ENCODE peak calls at places on chromosomes 16 and 17, in nine cellular contexts. K is kidney; T is spleen; N is endodermal cell; A is thoracic aorta; X is A673; L is CD8-positive, alpha-beta T cell; W is testis; J is ascending aorta. R is an unnamed sample.

GRCh38 chr17:39270923-39271322 is 45.2 kb upstream of the STAC2 start:
- DNase-seq in K (no peak), T (no peak), N (peak; percentile 63), A (no peak), X (peak; percentile 71), L (no peak), W (peak; percentile 39), J (no peak), R (no peak)

GRCh38 chr17:6005939-6006338 is 64.2 kb upstream of the WSCD1 start:
- DNase-seq in K (no peak), T (no peak), N (no peak), A (no peak), X (no peak), L (no peak), W (no peak), J (no peak), R (no peak)

GRCh38 chr17:43983515-43984411 is 20.7 kb upstream of the NAGS start:
- DNase-seq in K (peak; percentile 76), T (no peak), N (peak; percentile 91), A (no peak), X (no peak), L (no peak), W (peak; percentile 52), J (no peak), R (peak; percentile 49)

GRCh38 chr17:46167826-46168569 is 25.2 kb downstream of the KANSL1 start:
- DNase-seq in K (peak; percentile 43), T (no peak), N (no peak), A (no peak), X (no peak), L (no peak), W (no peak), J (no peak), R (no peak)

GRCh38 chr17:19867654-19868395 is at the start of gene ULK2:
- DNase-seq in K (peak; percentile 84), T (peak; percentile 86), N (peak; percentile 92), A (no peak), X (peak; percentile 84), L (peak; percentile 49), W (peak; percentile 73), J (peak; percentile 71), R (peak; percentile 67)

GRCh38 chr16:2773188-2773968 is 3.7 kb downstream of the ELOB start:
- DNase-seq in K (no peak), T (peak; percentile 35), N (no peak), A (no peak), X (no peak), L (no peak), W (no peak), J (no peak), R (no peak)

GRCh38 chr17:2466936-2467335 is 44.8 kb downstream of the METTL16 start:
- DNase-seq in K (no peak), T (no peak), N (no peak), A (no peak), X (no peak), L (no peak), W (no peak), J (no peak), R (no peak)

GRCh38 chr17:61447358-61447757 is 4.9 kb upstream of the TBX4 start:
- DNase-seq in K (no peak), T (no peak), N (no peak), A (no peak), X (no peak), L (no peak), W (no peak), J (no peak), R (no peak)

GRCh38 chr17:67458203-67458602 is 81.1 kb downstream of the PITPNC1 start:
- DNase-seq in K (no peak), T (no peak), N (no peak), A (no peak), X (no peak), L (no peak), W (no peak), J (no peak), R (no peak)

GRCh38 chr17:32486701-32487459 is at the start of gene CDK5R1:
- DNase-seq in K (peak; percentile 85), T (peak; percentile 94), N (peak; percentile 94), A (no peak), X (peak; percentile 67), L (peak; percentile 77), W (peak; percentile 75), J (no peak), R (peak; percentile 79)

GRCh38 chr16:74577882-74578366 is 29.0 kb downstream of the GLG1 start:
- DNase-seq in K (no peak), T (no peak), N (no peak), A (no peak), X (peak; percentile 84), L (no peak), W (no peak), J (no peak), R (no peak)

GRCh38 chr17:48646183-48647102 is 20.3 kb upstream of the HOXB9 start:
- DNase-seq in K (no peak), T (no peak), N (peak; percentile 81), A (no peak), X (no peak), L (peak; percentile 30), W (no peak), J (no peak), R (no peak)

GRCh38 chr16:64882385-64882784 is 239.5 kb downstream of the CDH11 start:
- DNase-seq in K (peak; percentile 86), T (no peak), N (no peak), A (no peak), X (no peak), L (no peak), W (peak; percentile 65), J (no peak), R (no peak)

GRCh38 chr17:19024101-19025078 is 19.8 kb upstream of the FAM83G start:
- DNase-seq in K (peak; percentile 64), T (peak; percentile 63), N (no peak), A (no peak), X (no peak), L (no peak), W (no peak), J (no peak), R (no peak)

GRCh38 chr16:57190136-57190535 is 4.0 kb downstream of the RSPRY1 start:
- DNase-seq in K (no peak), T (no peak), N (no peak), A (no peak), X (no peak), L (no peak), W (no peak), J (no peak), R (no peak)

DNA sequence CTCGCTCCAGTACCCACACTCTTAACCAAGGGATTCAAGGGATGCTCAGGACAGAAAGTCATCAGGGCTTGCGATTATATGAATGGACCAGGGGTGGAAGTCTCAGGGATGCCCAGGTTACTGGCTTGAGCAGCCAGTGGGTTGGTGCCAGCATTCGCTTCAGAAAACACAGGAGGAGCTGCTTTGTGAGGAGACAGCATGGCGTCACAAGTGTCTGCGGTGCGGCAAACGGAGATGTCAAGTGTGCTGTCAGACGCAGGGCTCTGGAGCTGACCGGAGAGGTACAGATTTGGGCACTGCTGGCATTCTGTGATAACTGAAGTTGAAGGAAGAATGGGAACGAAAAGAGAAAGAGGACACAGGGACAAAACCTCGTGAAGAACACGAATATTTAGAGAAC is 4.1 kb downstream of the MARCHF10 start:
- DNase-seq in K (no peak), T (no peak), N (peak; percentile 39), A (no peak), X (no peak), L (no peak), W (no peak), J (no peak), R (no peak)
- H3K4me1 ChIP-seq in K (no peaks in the 10 kb centered on the region), T (peaks cover 12% of the 10 kb centered on the region), N (no peaks in the 10 kb centered on the region), A (no peaks in the 10 kb centered on the region), X (no peaks in the 10 kb centered on the region), L (no peaks in the 10 kb centered on the region), W (no peaks in the 10 kb centered on the region), J (no peaks in the 10 kb centered on the region), R (no peaks in the 10 kb centered on the region)

DNA sequence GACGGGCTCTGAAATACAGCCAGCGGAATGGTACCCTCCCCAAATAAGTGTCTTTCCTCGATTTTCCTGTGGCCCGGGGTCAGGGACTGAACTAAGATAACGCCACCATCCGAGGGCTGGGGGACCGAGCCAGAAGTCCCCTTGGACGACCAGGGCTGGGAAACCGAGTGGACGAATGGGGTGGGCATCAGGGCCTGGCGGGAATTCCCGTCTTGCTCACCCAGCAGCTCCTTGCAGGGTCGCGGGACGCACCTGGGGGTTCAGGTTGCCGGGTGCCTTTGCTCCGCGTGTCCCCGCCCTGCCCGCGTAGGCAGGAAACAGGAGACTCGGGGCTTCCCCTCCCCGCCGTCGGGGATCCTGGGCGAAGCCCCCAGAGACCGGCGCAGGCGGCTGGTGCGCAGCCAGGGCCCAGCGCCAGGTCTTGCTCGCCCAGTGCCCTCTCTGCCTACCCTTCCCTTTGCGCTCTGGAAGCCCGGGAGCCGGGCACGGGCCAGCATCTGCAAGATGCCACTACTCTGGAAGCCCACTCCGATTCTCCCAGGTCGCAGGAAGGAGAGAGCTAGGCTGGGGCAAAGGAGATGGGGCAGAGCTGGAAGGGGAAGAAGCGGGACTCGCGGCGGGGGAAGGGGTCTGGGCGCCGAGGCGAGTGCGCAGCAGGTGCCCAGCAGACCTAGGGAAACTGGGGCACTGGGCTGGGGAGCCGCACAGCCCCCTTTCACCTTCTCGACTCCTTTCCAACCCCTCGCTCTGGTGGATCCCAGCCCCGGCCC is 729 bp upstream of the GRIN2C start:
- DNase-seq in K (no peak), T (no peak), N (peak; percentile 78), A (no peak), X (peak; percentile 32), L (no peak), W (no peak), J (no peak), R (no peak)
- H3K4me3 ChIP-seq in K (no peak overlapping the region), T (peak overlapping the region; percentile 16), N (no peak overlapping the region), A (peak overlapping the region; percentile 61), X (peak overlapping the region; percentile 49), L (peak overlapping the region; percentile 8), W (no peak overlapping the region), J (peak overlapping the region; percentile 56), R (no peak overlapping the region)

DNA sequence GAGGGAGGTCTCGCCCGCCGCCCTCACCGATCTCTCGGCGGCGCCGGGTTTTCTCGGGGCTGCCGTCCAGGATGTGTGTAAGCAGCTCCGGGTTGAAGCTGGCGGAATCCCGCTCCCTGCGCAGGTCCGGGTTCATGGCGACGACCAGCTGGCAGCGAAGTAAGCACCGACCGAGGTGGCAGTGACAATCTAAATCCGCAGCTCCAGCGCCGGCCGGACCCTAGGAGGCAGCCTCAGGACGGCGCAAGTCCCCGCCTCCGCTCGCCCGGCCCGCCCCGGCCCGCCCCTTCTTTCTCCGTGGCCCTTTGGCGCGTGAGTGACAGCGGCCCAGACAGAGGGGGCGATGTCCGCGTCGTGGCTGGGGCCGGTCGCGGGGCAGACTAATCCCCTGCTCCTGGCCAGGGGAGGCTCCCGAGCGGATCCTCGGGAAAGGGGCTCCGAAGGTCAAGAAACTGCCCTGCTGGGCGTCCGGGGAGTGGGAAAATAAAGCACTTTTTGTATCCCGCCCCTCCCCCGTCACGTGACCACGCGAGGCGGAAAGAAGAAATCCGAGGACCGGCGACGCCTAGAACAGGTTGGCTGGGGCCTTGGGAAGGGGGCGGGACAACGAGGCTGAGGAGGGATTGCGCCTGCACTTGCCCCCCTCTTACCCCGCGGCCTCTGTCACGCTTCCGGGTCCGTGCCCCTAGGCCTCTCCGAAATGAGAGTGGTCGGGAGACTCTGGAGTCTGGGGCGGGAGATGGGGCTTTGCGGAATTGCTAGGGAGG is at the start of the genes ACOX1 and TEN1:
- DNase-seq in K (peak; percentile 100), T (peak; percentile 99), N (peak; percentile 100), A (peak; percentile 94), X (peak; percentile 98), L (peak; percentile 95), W (peak; percentile 98), J (peak; percentile 98), R (peak; percentile 98)
- TF ChIP-seq CTCF in K (peak; percentile 2), T (peak; percentile 62), N (peak; percentile 55), A (no peak), X (peak; percentile 43), L (no peak), W (no peak), J (peak; percentile 33), R (peak; percentile 40)

GRCh38 chr17:17670701-17671319 is 10.4 kb upstream of the RAI1 start:
- DNase-seq in K (no peak), T (no peak), N (no peak), A (no peak), X (no peak), L (no peak), W (no peak), J (no peak), R (no peak)
- H3K4me1 ChIP-seq in K (no peaks in the 10 kb centered on the region), T (peaks cover 27% of the 10 kb centered on the region), N (no peaks in the 10 kb centered on the region), A (no peaks in the 10 kb centered on the region), X (no peaks in the 10 kb centered on the region), L (peaks cover 11% of the 10 kb centered on the region), W (peaks cover 3% of the 10 kb centered on the region), J (no peaks in the 10 kb centered on the region), R (no peaks in the 10 kb centered on the region)